ENCODE peak calls at places on chromosomes 12 and 14, in nine cellular contexts. One of them, this sample, is unnamed.

GRCh38 chr12:105581420-105581819 is 250.9 kb downstream of the C12orf75 start:
- DNase-seq in lower lobe of right lung: no peak
- DNase-seq in activated CD8-positive, alpha-beta memory T cell treated with anti-CD3 and anti-CD28 coated beads, Interleukin-2, amount 50 U/mL, for 48 hours: no peak
- DNase-seq in dermis microvascular lymphatic vessel endothelial cell: peak; percentile 16
- DNase-seq in T-cell: no peak
- DNase-seq in fibroblast of the conjunctiva: no peak
- DNase-seq in central memory CD4-positive, alpha-beta T cell: no peak
- DNase-seq in naive B cell: no peak
- DNase-seq in right lobe of liver: no peak
- DNase-seq in this sample: no peak

GRCh38 chr12:30753761-30754382 is 879 bp downstream of the CAPRIN2 start:
- DNase-seq in lower lobe of right lung: no peak
- DNase-seq in activated CD8-positive, alpha-beta memory T cell treated with anti-CD3 and anti-CD28 coated beads, Interleukin-2, amount 50 U/mL, for 48 hours: no peak
- DNase-seq in dermis microvascular lymphatic vessel endothelial cell: peak; percentile 7
- DNase-seq in T-cell: no peak
- DNase-seq in fibroblast of the conjunctiva: no peak
- DNase-seq in central memory CD4-positive, alpha-beta T cell: no peak
- DNase-seq in naive B cell: no peak
- DNase-seq in right lobe of liver: no peak
- DNase-seq in this sample: no peak

GRCh38 chr12:116284401-116284800 is 6.9 kb upstream of the MED13L start:
- DNase-seq in lower lobe of right lung: no peak
- DNase-seq in activated CD8-positive, alpha-beta memory T cell treated with anti-CD3 and anti-CD28 coated beads, Interleukin-2, amount 50 U/mL, for 48 hours: no peak
- DNase-seq in dermis microvascular lymphatic vessel endothelial cell: no peak
- DNase-seq in T-cell: no peak
- DNase-seq in fibroblast of the conjunctiva: peak; percentile 28
- DNase-seq in central memory CD4-positive, alpha-beta T cell: no peak
- DNase-seq in naive B cell: no peak
- DNase-seq in right lobe of liver: no peak
- DNase-seq in this sample: no peak

GRCh38 chr14:89139404-89140247 is 277.4 kb downstream of the FOXN3 start:
- DNase-seq in lower lobe of right lung: no peak
- DNase-seq in activated CD8-positive, alpha-beta memory T cell treated with anti-CD3 and anti-CD28 coated beads, Interleukin-2, amount 50 U/mL, for 48 hours: no peak
- DNase-seq in dermis microvascular lymphatic vessel endothelial cell: no peak
- DNase-seq in T-cell: no peak
- DNase-seq in fibroblast of the conjunctiva: no peak
- DNase-seq in central memory CD4-positive, alpha-beta T cell: no peak
- DNase-seq in naive B cell: no peak
- DNase-seq in right lobe of liver: no peak
- DNase-seq in this sample: no peak

GRCh38 chr12:63937381-63938168 is 93.1 kb downstream of the SRGAP1 start:
- DNase-seq in lower lobe of right lung: no peak
- DNase-seq in activated CD8-positive, alpha-beta memory T cell treated with anti-CD3 and anti-CD28 coated beads, Interleukin-2, amount 50 U/mL, for 48 hours: no peak
- DNase-seq in dermis microvascular lymphatic vessel endothelial cell: no peak
- DNase-seq in T-cell: no peak
- DNase-seq in fibroblast of the conjunctiva: no peak
- DNase-seq in central memory CD4-positive, alpha-beta T cell: no peak
- DNase-seq in naive B cell: no peak
- DNase-seq in right lobe of liver: no peak
- DNase-seq in this sample: no peak

GRCh38 chr12:90112668-90113067 is 404.0 kb upstream of the ATP2B1 start:
- DNase-seq in lower lobe of right lung: no peak
- DNase-seq in activated CD8-positive, alpha-beta memory T cell treated with anti-CD3 and anti-CD28 coated beads, Interleukin-2, amount 50 U/mL, for 48 hours: no peak
- DNase-seq in dermis microvascular lymphatic vessel endothelial cell: no peak
- DNase-seq in T-cell: no peak
- DNase-seq in fibroblast of the conjunctiva: no peak
- DNase-seq in central memory CD4-positive, alpha-beta T cell: no peak
- DNase-seq in naive B cell: no peak
- DNase-seq in right lobe of liver: no peak
- DNase-seq in this sample: no peak

GRCh38 chr12:120474092-120474960 is 4.8 kb upstream of the SRSF9 start:
- DNase-seq in lower lobe of right lung: no peak
- DNase-seq in activated CD8-positive, alpha-beta memory T cell treated with anti-CD3 and anti-CD28 coated beads, Interleukin-2, amount 50 U/mL, for 48 hours: no peak
- DNase-seq in dermis microvascular lymphatic vessel endothelial cell: peak; percentile 72
- DNase-seq in T-cell: no peak
- DNase-seq in fibroblast of the conjunctiva: no peak
- DNase-seq in central memory CD4-positive, alpha-beta T cell: no peak
- DNase-seq in naive B cell: no peak
- DNase-seq in right lobe of liver: peak; percentile 27
- DNase-seq in this sample: no peak

GRCh38 chr12:91804533-91804932 is 341.1 kb downstream of the BTG1 start:
- DNase-seq in lower lobe of right lung: no peak
- DNase-seq in activated CD8-positive, alpha-beta memory T cell treated with anti-CD3 and anti-CD28 coated beads, Interleukin-2, amount 50 U/mL, for 48 hours: no peak
- DNase-seq in dermis microvascular lymphatic vessel endothelial cell: no peak
- DNase-seq in T-cell: no peak
- DNase-seq in fibroblast of the conjunctiva: no peak
- DNase-seq in central memory CD4-positive, alpha-beta T cell: no peak
- DNase-seq in naive B cell: no peak
- DNase-seq in right lobe of liver: no peak
- DNase-seq in this sample: no peak

GRCh38 chr12:93348568-93349435 is 28.9 kb upstream of the NUDT4 start:
- DNase-seq in lower lobe of right lung: no peak
- DNase-seq in activated CD8-positive, alpha-beta memory T cell treated with anti-CD3 and anti-CD28 coated beads, Interleukin-2, amount 50 U/mL, for 48 hours: no peak
- DNase-seq in dermis microvascular lymphatic vessel endothelial cell: no peak
- DNase-seq in T-cell: no peak
- DNase-seq in fibroblast of the conjunctiva: no peak
- DNase-seq in central memory CD4-positive, alpha-beta T cell: no peak
- DNase-seq in naive B cell: no peak
- DNase-seq in right lobe of liver: no peak
- DNase-seq in this sample: no peak

GRCh38 chr14:71688576-71688975 is 243.7 kb upstream of the RGS6 start:
- DNase-seq in lower lobe of right lung: no peak
- DNase-seq in activated CD8-positive, alpha-beta memory T cell treated with anti-CD3 and anti-CD28 coated beads, Interleukin-2, amount 50 U/mL, for 48 hours: no peak
- DNase-seq in dermis microvascular lymphatic vessel endothelial cell: no peak
- DNase-seq in T-cell: no peak
- DNase-seq in fibroblast of the conjunctiva: no peak
- DNase-seq in central memory CD4-positive, alpha-beta T cell: no peak
- DNase-seq in naive B cell: no peak
- DNase-seq in right lobe of liver: no peak
- DNase-seq in this sample: no peak

GRCh38 chr12:3491938-3492867 is 1.2 kb downstream of the PRMT8 start:
- DNase-seq in lower lobe of right lung: peak; percentile 59
- DNase-seq in activated CD8-positive, alpha-beta memory T cell treated with anti-CD3 and anti-CD28 coated beads, Interleukin-2, amount 50 U/mL, for 48 hours: peak; percentile 81
- DNase-seq in dermis microvascular lymphatic vessel endothelial cell: peak; percentile 69
- DNase-seq in T-cell: no peak
- DNase-seq in fibroblast of the conjunctiva: peak; percentile 17
- DNase-seq in central memory CD4-positive, alpha-beta T cell: no peak
- DNase-seq in naive B cell: peak; percentile 5
- DNase-seq in right lobe of liver: peak; percentile 53
- DNase-seq in this sample: peak; percentile 88

GRCh38 chr12:52054838-52055741 is 3.8 kb downstream of the NR4A1 start:
- DNase-seq in lower lobe of right lung: no peak
- DNase-seq in activated CD8-positive, alpha-beta memory T cell treated with anti-CD3 and anti-CD28 coated beads, Interleukin-2, amount 50 U/mL, for 48 hours: no peak
- DNase-seq in dermis microvascular lymphatic vessel endothelial cell: no peak
- DNase-seq in T-cell: no peak
- DNase-seq in fibroblast of the conjunctiva: no peak
- DNase-seq in central memory CD4-positive, alpha-beta T cell: no peak
- DNase-seq in naive B cell: no peak
- DNase-seq in right lobe of liver: no peak
- DNase-seq in this sample: no peak

GRCh38 chr14:59086241-59086899 is 102.1 kb upstream of the DAAM1 start:
- DNase-seq in lower lobe of right lung: no peak
- DNase-seq in activated CD8-positive, alpha-beta memory T cell treated with anti-CD3 and anti-CD28 coated beads, Interleukin-2, amount 50 U/mL, for 48 hours: no peak
- DNase-seq in dermis microvascular lymphatic vessel endothelial cell: no peak
- DNase-seq in T-cell: no peak
- DNase-seq in fibroblast of the conjunctiva: peak; percentile 16
- DNase-seq in central memory CD4-positive, alpha-beta T cell: no peak
- DNase-seq in naive B cell: no peak
- DNase-seq in right lobe of liver: no peak
- DNase-seq in this sample: no peak

GRCh38 chr14:73696466-73697390 is 17.5 kb downstream of the PNMA1 start:
- DNase-seq in lower lobe of right lung: no peak
- DNase-seq in activated CD8-positive, alpha-beta memory T cell treated with anti-CD3 and anti-CD28 coated beads, Interleukin-2, amount 50 U/mL, for 48 hours: no peak
- DNase-seq in dermis microvascular lymphatic vessel endothelial cell: peak; percentile 8
- DNase-seq in T-cell: no peak
- DNase-seq in fibroblast of the conjunctiva: no peak
- DNase-seq in central memory CD4-positive, alpha-beta T cell: no peak
- DNase-seq in naive B cell: no peak
- DNase-seq in right lobe of liver: no peak
- DNase-seq in this sample: peak; percentile 65

GRCh38 chr14:31270196-31270772 is 62.7 kb upstream of the HECTD1 start:
- DNase-seq in lower lobe of right lung: peak; percentile 57
- DNase-seq in activated CD8-positive, alpha-beta memory T cell treated with anti-CD3 and anti-CD28 coated beads, Interleukin-2, amount 50 U/mL, for 48 hours: peak; percentile 54
- DNase-seq in dermis microvascular lymphatic vessel endothelial cell: peak; percentile 40
- DNase-seq in T-cell: no peak
- DNase-seq in fibroblast of the conjunctiva: no peak
- DNase-seq in central memory CD4-positive, alpha-beta T cell: no peak
- DNase-seq in naive B cell: no peak
- DNase-seq in right lobe of liver: no peak
- DNase-seq in this sample: no peak

GRCh38 chr12:95205685-95206084 is 11.6 kb downstream of the FGD6 start:
- DNase-seq in lower lobe of right lung: no peak
- DNase-seq in activated CD8-positive, alpha-beta memory T cell treated with anti-CD3 and anti-CD28 coated beads, Interleukin-2, amount 50 U/mL, for 48 hours: no peak
- DNase-seq in dermis microvascular lymphatic vessel endothelial cell: peak; percentile 82
- DNase-seq in T-cell: no peak
- DNase-seq in fibroblast of the conjunctiva: peak; percentile 67
- DNase-seq in central memory CD4-positive, alpha-beta T cell: no peak
- DNase-seq in naive B cell: no peak
- DNase-seq in right lobe of liver: no peak
- DNase-seq in this sample: no peak

GRCh38 chr12:46830731-46831334 is 5.0 kb upstream of the SLC38A4 start:
- DNase-seq in lower lobe of right lung: no peak
- DNase-seq in activated CD8-positive, alpha-beta memory T cell treated with anti-CD3 and anti-CD28 coated beads, Interleukin-2, amount 50 U/mL, for 48 hours: peak; percentile 52
- DNase-seq in dermis microvascular lymphatic vessel endothelial cell: no peak
- DNase-seq in T-cell: no peak
- DNase-seq in fibroblast of the conjunctiva: no peak
- DNase-seq in central memory CD4-positive, alpha-beta T cell: no peak
- DNase-seq in naive B cell: no peak
- DNase-seq in right lobe of liver: peak; percentile 58
- DNase-seq in this sample: no peak

This sample was measured in GM20000.